ENCODE peak calls at places on chromosome 7, in four cellular contexts. H, V, Z and D are unnamed samples.

GRCh38 chr7:151388430-151388829 is 21.4 kb downstream of the WDR86 start:
- DNase-seq in H (no peak), V (no peak), Z (no peak), D (no peak)

GRCh38 chr7:130994378-130995115 is 260.5 kb upstream of the KLF14 start:
- DNase-seq in H (no peak), V (no peak), Z (no peak), D (no peak)

GRCh38 chr7:132933076-132933466 is 148.8 kb downstream of the CHCHD3 start:
- DNase-seq in H (no peak), V (no peak), Z (no peak), D (no peak)

GRCh38 chr7:24851791-24852190 is 94.5 kb upstream of the GSDME start:
- DNase-seq in H (peak), V (no peak), Z (no peak), D (no peak)

GRCh38 chr7:118195837-118196474 is 12.0 kb downstream of the LSM8 start:
- DNase-seq in H (peak), V (peak), Z (peak), D (peak)

GRCh38 chr7:144787127-144787526 is 48.7 kb downstream of the TPK1 start:
- DNase-seq in H (no peak), V (no peak), Z (no peak), D (no peak)

GRCh38 chr7:33805630-33806233 is 99.6 kb upstream of the BMPER start:
- DNase-seq in H (no peak), V (no peak), Z (no peak), D (no peak)

GRCh38 chr7:110861163-110861562 is 229.8 kb upstream of the LRRN3 start:
- DNase-seq in H (no peak), V (no peak), Z (no peak), D (no peak)

GRCh38 chr7:35753761-35754603 is 46.9 kb upstream of the SEPTIN7 start:
- DNase-seq in H (no peak), V (no peak), Z (no peak), D (no peak)

GRCh38 chr7:65798111-65799075 is 74.5 kb upstream of the VKORC1L1 start:
- DNase-seq in H (no peak), V (no peak), Z (no peak), D (no peak)

GRCh38 chr7:110650313-110650712 is 440.6 kb upstream of the LRRN3 start:
- DNase-seq in H (no peak), V (no peak), Z (no peak), D (no peak)

GRCh38 chr7:108347616-108348015 is 108.6 kb downstream of the NRCAM start:
- DNase-seq in H (no peak), V (peak), Z (no peak), D (peak)

GRCh38 chr7:54904130-54904529 is 114.7 kb upstream of the EGFR start:
- DNase-seq in H (no peak), V (no peak), Z (no peak), D (no peak)

GRCh38 chr7:8413600-8413999 is 19.8 kb upstream of the NXPH1 start:
- DNase-seq in H (no peak), V (no peak), Z (no peak), D (no peak)

GRCh38 chr7:120441850-120442249 is 168.9 kb downstream of the KCND2 start:
- DNase-seq in H (no peak), V (no peak), Z (no peak), D (no peak)

GRCh38 chr7:81231203-81231922 is 312.5 kb upstream of the SEMA3C start:
- DNase-seq in H (no peak), V (no peak), Z (peak), D (no peak)

GRCh38 chr7:20798081-20798693 is 11.5 kb upstream of the SP8 start:
- DNase-seq in H (peak), V (peak), Z (peak), D (peak)

GRCh38 chr7:44473295-44473694 is 17.2 kb downstream of the NUDCD3 start:
- DNase-seq in H (no peak), V (no peak), Z (no peak), D (no peak)

GRCh38 chr7:134945711-134946110 is 40.6 kb upstream of the AGBL3 start:
- DNase-seq in H (no peak), V (no peak), Z (no peak), D (no peak)

GRCh38 chr7:75887669-75888369 is 9.0 kb downstream of the RHBDD2 start:
- DNase-seq in H (no peak), V (no peak), Z (no peak), D (no peak)

DNA sequence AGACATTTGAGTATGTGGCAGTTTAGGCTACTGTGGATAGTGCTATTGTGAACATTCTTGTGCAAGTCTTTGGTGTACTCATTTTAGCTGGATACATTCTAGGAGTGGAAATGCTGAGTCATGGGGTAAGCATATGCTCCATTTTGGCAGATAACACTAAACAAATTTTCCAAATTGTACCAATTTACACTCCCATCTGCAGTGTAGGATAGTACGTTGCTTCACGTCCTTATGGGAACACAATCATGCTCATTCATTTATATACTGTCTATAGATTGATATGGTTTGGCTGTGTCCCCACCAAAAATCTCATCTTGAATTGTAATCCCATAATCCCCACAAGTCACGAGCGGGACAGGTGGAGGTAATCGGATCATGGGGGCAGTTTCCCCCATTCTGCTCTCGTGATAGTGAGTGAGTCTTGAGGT is 25.7 kb downstream of the RNF216 start:
- DNase-seq in H (peak), V (no peak), Z (no peak), D (no peak)
- TF ChIP-seq TEAD4 in H (peak), V (no peak), Z (no peak), D (no peak)

GRCh38 chr7:32163141-32163806 is 93.1 kb upstream of the PDE1C start:
- DNase-seq in H (no peak), V (no peak), Z (peak), D (no peak)
- TF ChIP-seq MAX in H (no peak), V (no peak), Z (no peak), D (no peak)

DNA sequence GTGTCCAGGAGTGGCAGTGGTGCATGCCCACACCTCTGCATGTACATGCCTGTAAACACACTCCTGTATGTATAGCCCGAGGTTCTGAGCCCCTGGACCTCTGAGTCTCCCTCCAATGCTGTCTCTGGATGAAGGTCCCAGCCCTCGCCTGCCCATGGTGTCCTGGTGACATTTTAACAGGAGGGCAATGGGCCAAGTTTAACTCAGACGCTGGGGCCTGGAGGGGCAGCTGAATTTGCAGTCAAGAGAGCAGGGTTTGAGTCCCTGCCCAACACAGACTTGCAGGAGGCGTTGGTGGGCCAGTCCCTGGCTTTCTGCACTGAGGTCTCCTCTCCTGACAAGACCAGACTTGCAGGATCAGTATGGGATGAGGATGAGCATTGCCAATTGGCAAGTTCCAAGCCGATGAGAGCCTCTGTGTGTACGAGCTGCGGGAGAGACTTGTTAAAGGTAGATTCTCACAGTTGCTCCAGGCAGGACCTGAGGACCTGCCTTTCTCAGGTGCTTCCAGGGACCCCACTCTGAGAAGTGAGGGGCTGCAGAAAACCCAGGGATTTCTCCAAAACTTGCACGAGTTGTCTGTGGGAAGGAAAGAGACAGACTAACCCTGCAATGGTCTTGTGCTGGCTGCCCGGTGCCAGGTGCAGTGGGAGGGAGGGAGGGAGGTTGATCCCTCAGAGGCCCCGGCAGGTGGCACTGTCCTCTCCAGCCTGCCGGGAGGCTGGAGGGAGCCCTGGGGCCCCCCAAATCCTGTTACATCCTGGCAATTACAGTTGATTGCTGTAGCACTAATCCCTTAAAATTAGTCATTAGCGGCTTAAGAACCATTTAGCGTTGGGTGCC is 142.0 kb downstream of the ELFN1 start:
- DNase-seq in H (no peak), V (no peak), Z (peak), D (no peak)
- TF ChIP-seq TEAD4 in H (no peak), V (no peak), Z (no peak), D (no peak)

DNA sequence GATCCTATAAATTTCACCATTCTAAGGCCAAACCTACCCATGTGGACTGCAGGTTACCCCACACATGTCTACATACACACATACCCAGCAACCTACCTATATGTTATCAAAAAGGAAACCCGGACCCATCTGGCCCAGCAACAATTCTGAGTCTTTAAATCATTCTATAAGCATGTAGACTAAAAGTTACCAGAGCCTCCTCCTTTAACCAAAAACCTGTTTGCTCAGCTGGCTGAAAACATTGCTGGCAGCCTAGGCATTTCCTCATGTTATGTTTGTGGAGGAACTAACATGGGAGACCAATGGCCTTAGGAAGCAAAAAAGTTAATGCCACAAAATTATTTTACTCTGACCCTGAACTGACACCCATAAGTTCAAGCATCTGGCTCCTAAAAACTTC is 5.3 kb upstream of the ADCK2 start:
- DNase-seq in H (no peak), V (no peak), Z (no peak), D (no peak)
- TF ChIP-seq MAX in H (no peak), V (no peak), Z (no peak), D (no peak)